ENCODE peak calls at places on chromosomes 3 and 15, in four cellular contexts. One of them, this sample, is unnamed.

GRCh38 chr15:43527802-43528541 is 10.6 kb downstream of the MAP1A start:
- DNase-seq in GM23338: no peak
- DNase-seq in Panc1: no peak
- DNase-seq in HCT116: no peak
- DNase-seq in this sample: no peak

GRCh38 chr15:34038404-34039179 is 412 bp downstream of the AVEN start:
- DNase-seq in HCT116: no peak
- DNase-seq in Panc1: no peak
- DNase-seq in GM23338: peak
- DNase-seq in this sample: peak

GRCh38 chr3:12175844-12176453 is 17.2 kb upstream of the TIMP4 start:
- DNase-seq in HCT116: peak
- DNase-seq in Panc1: peak
- DNase-seq in GM23338: peak
- DNase-seq in this sample: no peak

GRCh38 chr15:58019503-58020376 is 45.8 kb downstream of the ALDH1A2 start:
- DNase-seq in Panc1: no peak
- DNase-seq in HCT116: no peak
- DNase-seq in GM23338: no peak
- DNase-seq in this sample: no peak

GRCh38 chr3:182028081-182028480 is 316.4 kb downstream of the SOX2 start:
- DNase-seq in GM23338: no peak
- DNase-seq in Panc1: no peak
- DNase-seq in HCT116: no peak
- DNase-seq in this sample: no peak

GRCh38 chr3:52495096-52495495 is at the start of gene STAB1:
- DNase-seq in Panc1: no peak
- DNase-seq in HCT116: no peak
- DNase-seq in GM23338: no peak
- DNase-seq in this sample: no peak

GRCh38 chr15:81182031-81182745 is 14.5 kb upstream of the IL16 start:
- DNase-seq in GM23338: no peak
- DNase-seq in Panc1: no peak
- DNase-seq in HCT116: no peak
- DNase-seq in this sample: no peak

GRCh38 chr3:162139841-162140240 is 643.2 kb downstream of the OTOL1 start:
- DNase-seq in Panc1: no peak
- DNase-seq in GM23338: no peak
- DNase-seq in HCT116: no peak
- DNase-seq in this sample: no peak

GRCh38 chr3:72317491-72317890 is 530.8 kb downstream of the SHQ1 start:
- DNase-seq in Panc1: no peak
- DNase-seq in GM23338: no peak
- DNase-seq in HCT116: no peak
- DNase-seq in this sample: no peak

GRCh38 chr3:145518639-145519038 is 642.3 kb downstream of the PLOD2 start:
- DNase-seq in GM23338: peak
- DNase-seq in HCT116: no peak
- DNase-seq in Panc1: no peak
- DNase-seq in this sample: no peak
- TF ChIP-seq REST in GM23338: no peak
- TF ChIP-seq REST in HCT116: no peak
- TF ChIP-seq REST in Panc1: no peak
- TF ChIP-seq REST in this sample: no peak

GRCh38 chr3:61090770-61091169 is 160.5 kb downstream of the FHIT start:
- DNase-seq in HCT116: no peak
- DNase-seq in Panc1: no peak
- DNase-seq in GM23338: no peak
- DNase-seq in this sample: no peak
- TF ChIP-seq POLR2AphosphoS5 in HCT116: no peak
- TF ChIP-seq POLR2AphosphoS5 in Panc1: no peak
- TF ChIP-seq POLR2AphosphoS5 in GM23338: no peak
- TF ChIP-seq POLR2AphosphoS5 in this sample: no peak

DNA sequence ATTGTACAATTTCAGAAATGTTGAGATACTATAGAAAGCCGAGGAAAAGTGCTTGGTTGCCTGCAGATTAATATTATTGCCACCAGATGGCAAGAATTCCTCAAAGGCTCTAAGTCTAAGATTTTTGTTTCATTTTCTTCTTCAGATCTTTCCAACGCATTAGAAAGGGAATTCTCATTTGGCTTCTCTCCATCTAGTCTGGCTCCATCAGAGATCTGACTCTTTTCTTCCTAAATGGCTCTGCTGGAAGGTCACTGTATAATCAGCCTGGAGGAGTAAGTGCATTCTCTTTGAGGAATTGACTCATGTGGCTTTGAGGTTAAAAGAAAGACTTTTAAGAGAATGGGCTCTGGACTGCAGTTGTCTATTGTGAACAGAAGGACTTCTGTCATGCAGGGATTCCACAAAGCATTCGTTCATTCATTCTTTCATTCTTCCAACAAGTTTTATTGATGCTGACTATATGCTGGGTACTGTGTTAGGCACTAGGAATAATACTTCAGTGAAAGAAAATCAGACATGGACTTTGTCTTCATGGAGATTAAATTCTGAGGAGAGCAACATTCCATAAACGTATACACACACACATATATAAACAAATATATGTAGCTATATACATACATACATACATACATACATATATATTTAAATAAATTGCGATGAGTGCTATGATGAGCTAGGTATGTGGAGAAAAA is 55.3 kb downstream of the SLC28A2 start:
- DNase-seq in HCT116: peak
- DNase-seq in GM23338: peak
- DNase-seq in Panc1: no peak
- DNase-seq in this sample: no peak
- H3K4me3 ChIP-seq in HCT116: no peak
- H3K4me3 ChIP-seq in GM23338: no peak
- H3K4me3 ChIP-seq in Panc1: peak
- H3K4me3 ChIP-seq in this sample: no peak

DNA sequence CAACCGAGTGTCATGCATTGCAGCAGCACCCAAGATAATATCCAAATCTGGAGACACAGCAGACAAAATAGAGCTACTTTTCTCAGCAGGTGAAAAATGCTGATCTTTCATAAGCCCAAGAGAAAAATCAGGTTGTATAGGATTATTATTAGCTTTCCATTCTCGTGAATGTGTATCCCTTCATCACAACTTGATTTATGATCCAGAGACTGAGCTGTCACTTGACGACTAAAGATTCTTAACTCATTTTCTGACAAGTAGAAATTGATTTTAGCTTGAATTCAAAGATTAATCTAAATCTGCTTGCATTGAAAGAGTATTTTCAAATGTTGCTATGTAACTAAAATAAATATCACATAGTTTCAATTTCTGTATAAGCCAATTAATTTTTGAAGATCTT is 32.5 kb downstream of the EPHA3 start:
- DNase-seq in HCT116: no peak
- DNase-seq in Panc1: no peak
- DNase-seq in GM23338: no peak
- DNase-seq in this sample: no peak
- TF ChIP-seq REST in HCT116: no peak
- TF ChIP-seq REST in Panc1: no peak
- TF ChIP-seq REST in GM23338: no peak
- TF ChIP-seq REST in this sample: no peak

GRCh38 chr15:69144530-69144929 is 15.9 kb upstream of the GLCE start:
- DNase-seq in HCT116: no peak
- DNase-seq in GM23338: no peak
- DNase-seq in Panc1: no peak
- DNase-seq in this sample: no peak
- TF ChIP-seq POLR2AphosphoS5 in HCT116: no peak
- TF ChIP-seq POLR2AphosphoS5 in GM23338: no peak
- TF ChIP-seq POLR2AphosphoS5 in Panc1: no peak
- TF ChIP-seq POLR2AphosphoS5 in this sample: no peak

GRCh38 chr3:129599607-129600006 is 6.9 kb downstream of the PLXND1 start:
- DNase-seq in Panc1: no peak
- DNase-seq in HCT116: no peak
- DNase-seq in GM23338: peak
- DNase-seq in this sample: peak
- H3K4me3 ChIP-seq in Panc1: peak
- H3K4me3 ChIP-seq in HCT116: no peak
- H3K4me3 ChIP-seq in GM23338: no peak
- H3K4me3 ChIP-seq in this sample: no peak

GRCh38 chr3:13203398-13204176 is 130.4 kb upstream of the IQSEC1 start:
- DNase-seq in GM23338: no peak
- DNase-seq in Panc1: no peak
- DNase-seq in HCT116: no peak
- DNase-seq in this sample: no peak
- TF ChIP-seq REST in GM23338: no peak
- TF ChIP-seq REST in Panc1: no peak
- TF ChIP-seq REST in HCT116: no peak
- TF ChIP-seq REST in this sample: no peak

DNA sequence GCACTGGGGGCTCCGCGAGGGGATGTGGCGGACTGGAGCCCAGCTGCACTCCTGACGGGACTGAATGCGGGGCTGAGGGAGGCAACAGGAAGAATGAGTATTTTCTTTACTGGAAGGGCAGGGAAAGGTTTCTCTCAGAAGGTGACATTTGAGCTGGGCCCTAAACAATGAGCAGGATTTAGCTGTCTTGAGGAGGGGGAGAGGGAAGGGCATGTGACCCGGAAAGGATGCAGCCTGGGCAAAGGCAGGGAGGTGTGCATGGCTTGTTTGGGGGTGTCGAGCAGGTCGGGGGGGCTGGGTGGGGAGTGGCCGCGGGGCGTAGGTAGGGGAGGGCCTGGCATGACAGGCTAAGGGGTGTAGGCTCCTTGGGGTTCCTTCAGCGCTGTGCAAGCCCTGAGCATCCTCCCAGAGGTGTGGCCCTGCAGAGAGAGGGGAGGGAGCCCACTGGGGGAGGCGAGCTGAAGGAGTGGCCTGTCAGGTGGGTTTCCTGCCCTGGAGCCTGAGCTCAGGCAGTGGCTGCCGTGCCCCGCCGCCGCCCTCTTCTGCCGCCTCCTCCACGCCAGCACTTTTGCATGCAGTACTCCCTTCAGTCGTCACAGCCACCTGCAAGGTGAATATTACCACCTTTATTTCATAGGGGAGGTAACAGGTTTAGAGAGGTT is 17.2 kb upstream of the ANKDD1A start:
- DNase-seq in Panc1: no peak
- DNase-seq in GM23338: peak
- DNase-seq in HCT116: no peak
- DNase-seq in this sample: peak
- TF ChIP-seq POLR2AphosphoS5 in Panc1: no peak
- TF ChIP-seq POLR2AphosphoS5 in GM23338: no peak
- TF ChIP-seq POLR2AphosphoS5 in HCT116: no peak
- TF ChIP-seq POLR2AphosphoS5 in this sample: no peak